ENCODE peak calls at places on chromosomes 7 and 10, in eight cellular contexts. O is heart left ventricle, A is right lobe of liver, K is adrenal gland, P is transverse colon, Z is HCT116, Q is sigmoid colon, L is IMR-90. M is an unnamed sample.

GRCh38 chr10:7649673-7650330 is 17.0 kb downstream of the ITIH5 start:
- DNase-seq in O (peak; percentile 29), A (no peak), K (no peak), P (no peak), Z (peak; percentile 15), Q (no peak), L (no peak), M (no peak)

GRCh38 chr10:124476043-124476725 is 14.6 kb downstream of the LHPP start:
- DNase-seq in O (no peak), A (peak; percentile 87), K (no peak), P (no peak), Z (no peak), Q (no peak), L (no peak), M (no peak)

GRCh38 chr10:19826712-19827111 is 10.5 kb downstream of the PLXDC2 start:
- DNase-seq in O (no peak), A (no peak), K (no peak), P (no peak), Z (no peak), Q (no peak), L (no peak), M (no peak)

GRCh38 chr7:111076205-111076604 is 14.7 kb upstream of the LRRN3 start:
- DNase-seq in O (no peak), A (no peak), K (no peak), P (no peak), Z (peak; percentile 10), Q (no peak), L (peak; percentile 74), M (no peak)

GRCh38 chr7:881441-882234 is 5.3 kb downstream of the GET4 start:
- DNase-seq in O (no peak), A (no peak), K (no peak), P (no peak), Z (no peak), Q (peak; percentile 21), L (no peak), M (no peak)

GRCh38 chr10:32055478-32056135 is 618 bp downstream of the KIF5B start:
- DNase-seq in O (peak; percentile 77), A (peak; percentile 83), K (peak; percentile 76), P (peak; percentile 74), Z (no peak), Q (peak; percentile 85), L (peak; percentile 41), M (peak; percentile 64)

GRCh38 chr7:104950006-104950405 is 64.0 kb upstream of the KMT2E start:
- DNase-seq in O (no peak), A (no peak), K (no peak), P (no peak), Z (no peak), Q (no peak), L (no peak), M (no peak)

GRCh38 chr10:620971-621370 is 68.5 kb downstream of the DIP2C start:
- DNase-seq in O (no peak), A (no peak), K (no peak), P (no peak), Z (no peak), Q (no peak), L (no peak), M (no peak)

GRCh38 chr7:147406521-147407115 is 1183.9 kb upstream of the C7orf33 start:
- DNase-seq in O (no peak), A (no peak), K (no peak), P (no peak), Z (no peak), Q (no peak), L (peak; percentile 37), M (no peak)

GRCh38 chr7:108589874-108590273 is 20.2 kb downstream of the DNAJB9 start:
- DNase-seq in O (no peak), A (no peak), K (no peak), P (no peak), Z (no peak), Q (no peak), L (no peak), M (no peak)

GRCh38 chr7:64651203-64651602 is 14.7 kb upstream of the ZNF107 start:
- DNase-seq in O (no peak), A (no peak), K (no peak), P (no peak), Z (no peak), Q (no peak), L (no peak), M (no peak)
- H3K9me3 ChIP-seq in O (no peaks in the 10 kb centered on the region), A (no peaks in the 10 kb centered on the region), K (no peaks in the 10 kb centered on the region), P (no peaks in the 10 kb centered on the region), Z (no peaks in the 10 kb centered on the region), Q (no peaks in the 10 kb centered on the region), L (peaks cover 11% of the 10 kb centered on the region), M (no peaks in the 10 kb centered on the region)

DNA sequence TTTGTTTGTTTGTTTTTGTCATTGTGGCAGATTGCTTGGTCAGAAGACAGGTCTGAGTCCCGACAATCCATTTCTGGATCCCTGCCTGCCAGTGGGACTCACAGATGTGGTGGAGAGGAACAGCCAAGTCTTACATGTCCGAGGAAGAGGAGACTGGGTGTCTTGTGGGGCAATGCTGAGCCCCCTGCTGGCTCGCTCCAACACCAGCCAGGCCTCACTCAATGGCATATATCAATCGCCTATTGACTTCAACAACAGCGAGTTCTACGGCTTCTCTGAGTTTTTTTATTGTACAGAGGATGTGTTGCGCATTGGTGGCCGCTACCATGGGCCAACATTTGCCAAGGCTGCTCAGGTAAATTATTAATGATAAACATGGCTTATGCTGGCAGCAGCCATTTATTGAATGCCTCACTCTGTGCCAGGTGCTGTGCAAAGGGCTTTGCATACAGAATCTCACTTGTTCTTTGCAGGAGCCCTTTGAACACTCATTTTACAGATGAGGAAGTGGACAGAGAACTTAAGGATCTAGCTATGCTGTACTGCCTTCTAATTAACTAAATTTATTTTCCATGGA is 33.3 kb downstream of the COX15 start:
- DNase-seq in O (no peak), A (no peak), K (no peak), P (no peak), Z (no peak), Q (no peak), L (no peak), M (peak; percentile 36)
- H3K36me3 ChIP-seq in O (no peaks in the 10 kb centered on the region), A (peaks cover 2% of the 10 kb centered on the region), K (no peaks in the 10 kb centered on the region), P (peaks cover 29% of the 10 kb centered on the region), Z (peaks cover 45% of the 10 kb centered on the region), Q (no peaks in the 10 kb centered on the region), L (peaks cover 35% of the 10 kb centered on the region), M (no peaks in the 10 kb centered on the region)

GRCh38 chr10:102501201-102502028 is 1.1 kb downstream of the ACTR1A start:
- DNase-seq in O (no peak), A (no peak), K (peak; percentile 31), P (no peak), Z (no peak), Q (no peak), L (peak; percentile 25), M (no peak)
- TF ChIP-seq POLR2A in O (no peak), A (peak; percentile 23), K (no peak), P (peak; percentile 28), Z (no peak), Q (peak; percentile 68), L (peak; percentile 68), M (no peak)

GRCh38 chr7:152035807-152036206 is 10.3 kb downstream of the GALNT11 start:
- DNase-seq in O (no peak), A (no peak), K (no peak), P (no peak), Z (no peak), Q (no peak), L (no peak), M (no peak)
- H3K9me3 ChIP-seq in O (peaks cover 5% of the 10 kb centered on the region), A (no peaks in the 10 kb centered on the region), K (no peaks in the 10 kb centered on the region), P (peaks cover 24% of the 10 kb centered on the region), Z (peaks cover 4% of the 10 kb centered on the region), Q (peaks cover 4% of the 10 kb centered on the region), L (peaks cover 3% of the 10 kb centered on the region), M (peaks cover 3% of the 10 kb centered on the region)

GRCh38 chr10:90887555-90887954 is 15.8 kb downstream of the RPP30 start:
- DNase-seq in O (no peak), A (peak; percentile 79), K (no peak), P (peak; percentile 45), Z (no peak), Q (no peak), L (no peak), M (no peak)
- H3K36me3 ChIP-seq in O (no peaks in the 10 kb centered on the region), A (no peaks in the 10 kb centered on the region), K (no peaks in the 10 kb centered on the region), P (peaks cover 21% of the 10 kb centered on the region), Z (peaks cover 35% of the 10 kb centered on the region), Q (no peaks in the 10 kb centered on the region), L (peaks cover 9% of the 10 kb centered on the region), M (no peaks in the 10 kb centered on the region)

DNA sequence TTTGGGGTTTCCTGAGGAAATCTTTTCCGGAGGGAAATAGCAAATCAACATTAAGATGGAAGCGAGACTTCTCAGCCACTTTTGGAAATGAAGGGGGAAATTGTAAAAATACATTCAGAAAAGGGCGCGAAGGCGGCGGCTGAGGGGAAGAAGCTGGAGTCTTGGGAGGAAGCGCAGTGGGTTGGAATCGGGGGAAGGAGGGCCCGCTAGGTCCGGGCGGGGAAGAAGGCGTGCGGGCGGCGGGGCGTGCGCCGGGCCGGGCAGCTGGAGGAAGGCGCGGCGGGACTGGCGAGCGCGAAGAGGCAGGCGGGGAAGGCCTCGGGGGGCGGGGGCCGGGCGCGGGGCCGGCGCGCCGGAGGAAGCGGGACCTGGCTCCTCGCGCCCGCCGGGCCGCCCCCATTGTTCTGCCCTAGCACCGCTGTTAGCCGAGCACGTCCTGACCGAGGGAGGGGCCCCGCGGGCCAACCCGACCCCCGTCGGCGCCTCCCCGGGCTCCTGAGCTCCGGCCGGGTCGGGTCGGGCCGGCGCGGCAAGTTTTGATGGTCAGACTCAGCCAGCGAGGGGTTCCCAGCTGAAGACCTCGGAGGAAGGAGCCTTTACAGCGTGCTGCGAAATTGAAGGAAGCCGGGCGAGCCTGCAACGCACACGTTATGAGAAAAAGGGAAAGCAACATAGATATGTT is 1.6 kb upstream of the SKIDA1 start:
- DNase-seq in O (peak; percentile 82), A (peak; percentile 77), K (peak; percentile 64), P (peak; percentile 69), Z (no peak), Q (peak; percentile 83), L (peak; percentile 58), M (peak; percentile 71)
- TF ChIP-seq POLR2A in O (no peak), A (peak; percentile 13), K (peak; percentile 46), P (no peak), Z (no peak), Q (no peak), L (no peak), M (peak; percentile 36)

DNA sequence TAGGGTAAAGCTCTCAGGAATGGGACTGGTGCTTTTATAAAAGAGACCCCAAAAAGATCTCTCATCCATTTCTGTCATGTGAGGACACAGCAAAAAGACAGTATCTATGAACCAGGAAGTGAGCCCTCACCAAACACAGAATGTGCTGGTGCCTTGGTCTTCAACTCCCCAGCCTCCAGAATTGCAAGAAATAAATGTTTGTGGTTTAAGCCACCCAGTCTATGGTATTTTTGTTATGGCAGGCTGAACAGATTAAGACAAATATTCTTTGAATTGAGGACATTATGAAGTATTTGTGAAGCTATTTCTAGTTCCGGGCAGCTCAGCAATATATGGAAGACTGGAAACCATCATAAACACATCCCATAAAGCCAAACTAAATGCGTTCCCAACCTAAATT is 153.7 kb downstream of the GALNT17 start:
- DNase-seq in O (no peak), A (no peak), K (no peak), P (no peak), Z (no peak), Q (no peak), L (no peak), M (no peak)
- H3K9me3 ChIP-seq in O (no peaks in the 10 kb centered on the region), A (no peaks in the 10 kb centered on the region), K (no peaks in the 10 kb centered on the region), P (no peaks in the 10 kb centered on the region), Z (peaks cover 10% of the 10 kb centered on the region), Q (no peaks in the 10 kb centered on the region), L (peaks cover 17% of the 10 kb centered on the region), M (no peaks in the 10 kb centered on the region)

GRCh38 chr7:129005186-129005585 is 49.7 kb downstream of the TNPO3 start:
- DNase-seq in O (no peak), A (no peak), K (no peak), P (no peak), Z (no peak), Q (no peak), L (no peak), M (no peak)
- H3K36me3 ChIP-seq in O (no peaks in the 10 kb centered on the region), A (peaks cover 4% of the 10 kb centered on the region), K (no peaks in the 10 kb centered on the region), P (peaks cover 8% of the 10 kb centered on the region), Z (peaks cover 13% of the 10 kb centered on the region), Q (peaks cover 3% of the 10 kb centered on the region), L (peaks cover 13% of the 10 kb centered on the region), M (peaks cover 10% of the 10 kb centered on the region)